ENCODE peak calls at places on chromosomes 16 and 17, in five cellular contexts. F, K, M, H and N are unnamed samples. For H3K79me2, H3K27me3 and H3K4me1, the result is how much of the 10 kb centered on the place peaks cover.

GRCh38 chr17:75142236-75142971 is 10.9 kb upstream of the NT5C start:
- DNase-seq in F (no peak), K (no peak), M (no peak), H (no peak), N (no peak)

GRCh38 chr16:68402748-68403040 is 45.6 kb downstream of the SMPD3 start:
- DNase-seq in F (no peak), K (no peak), M (no peak), H (no peak), N (no peak)

GRCh38 chr17:48970865-48971687 is 2.7 kb upstream of the GIP start:
- DNase-seq in F (no peak), K (no peak), M (peak), H (no peak), N (no peak)

GRCh38 chr16:15650698-15651161 is 685 bp downstream of the NDE1 start:
- DNase-seq in F (peak), K (peak), M (peak), H (peak), N (no peak)

GRCh38 chr16:1781758-1782407 is 488 bp downstream of the SPSB3 start:
- DNase-seq in F (peak), K (peak), M (peak), H (peak), N (peak)

GRCh38 chr16:21197621-21198020 is 13.8 kb downstream of the ZP2 start:
- DNase-seq in F (no peak), K (no peak), M (no peak), H (no peak), N (no peak)

GRCh38 chr17:16379654-16380053 is 1.2 kb upstream of the UBB start:
- DNase-seq in F (no peak), K (no peak), M (no peak), H (no peak), N (no peak)

GRCh38 chr17:50692448-50693040 is 15.2 kb downstream of the ANKRD40 start:
- DNase-seq in F (no peak), K (no peak), M (no peak), H (no peak), N (no peak)

GRCh38 chr17:48011405-48012150 is 26.0 kb downstream of the COPZ2 start:
- DNase-seq in F (peak), K (peak), M (peak), H (peak), N (no peak)

GRCh38 chr16:4891886-4892216 is 44.6 kb downstream of the UBN1 start:
- DNase-seq in F (no peak), K (no peak), M (no peak), H (no peak), N (no peak)

GRCh38 chr17:74330446-74330845 is 4.4 kb downstream of the KIF19 start:
- DNase-seq in F (no peak), K (no peak), M (no peak), H (no peak), N (no peak)

GRCh38 chr17:38561416-38562214 is 44.1 kb downstream of the SRCIN1 start:
- DNase-seq in F (no peak), K (no peak), M (peak), H (no peak), N (no peak)

GRCh38 chr17:50185724-50186545 is 15.5 kb downstream of the COL1A1 start:
- DNase-seq in F (no peak), K (no peak), M (no peak), H (no peak), N (no peak)

GRCh38 chr17:2233441-2233947 is 70.1 kb downstream of the SMG6 start:
- DNase-seq in F (no peak), K (peak), M (no peak), H (no peak), N (no peak)

DNA sequence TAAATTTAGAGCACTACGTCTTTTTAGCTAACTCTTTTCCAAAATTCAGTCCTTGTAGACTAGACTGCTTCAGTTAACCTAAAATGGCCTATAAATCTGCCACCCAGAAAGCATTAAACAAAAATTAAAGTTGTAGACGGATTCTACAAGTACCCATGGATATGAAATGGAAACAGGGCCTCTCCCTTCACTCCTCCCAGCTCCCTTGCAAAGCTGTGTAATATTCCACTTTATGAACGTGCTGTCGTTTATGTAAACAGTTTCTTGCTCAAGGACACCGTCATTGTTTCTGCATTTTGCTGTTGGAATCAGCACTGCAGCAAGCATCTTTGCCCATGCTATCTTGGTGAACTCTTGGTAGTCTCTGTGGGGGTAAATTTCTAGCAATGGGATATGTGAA is 5.1 kb downstream of the MED9 start:
- DNase-seq in F (no peak), K (no peak), M (no peak), H (no peak), N (no peak)
- H3K79me2 ChIP-seq in F (half or more), K (half or more), M (half or more), H (half or more), N (half or more)

GRCh38 chr16:17557480-17557879 is 86.7 kb upstream of the XYLT1 start:
- DNase-seq in F (no peak), K (no peak), M (no peak), H (no peak), N (no peak)
- H3K27me3 ChIP-seq in F (under half), K (under half), M (under half), H (under half), N (under half)

GRCh38 chr17:45300060-45300751 is 16.6 kb downstream of the MAP3K14 start:
- DNase-seq in F (no peak), K (no peak), M (no peak), H (no peak), N (no peak)
- H3K4me1 ChIP-seq in F (under half), K (under half), M (under half), H (under half), N (under half)

GRCh38 chr17:7687072-7687907 is at the start of gene TP53:
- DNase-seq in F (peak), K (peak), M (peak), H (peak), N (peak)
- H3K79me2 ChIP-seq in F (half or more), K (under half), M (half or more), H (half or more), N (half or more)

GRCh38 chr16:49284962-49285361 is 3.3 kb upstream of the CBLN1 start:
- DNase-seq in F (no peak), K (no peak), M (no peak), H (no peak), N (no peak)
- H3K27me3 ChIP-seq in F (under half), K (under half), M (half or more), H (under half), N (under half)

GRCh38 chr16:83609178-83609577 is 198.6 kb upstream of the HSBP1 start:
- DNase-seq in F (no peak), K (no peak), M (no peak), H (no peak), N (no peak)
- H3K4me1 ChIP-seq in F (under half), K (under half), M (under half), H (under half), N (under half)

GRCh38 chr17:79007504-79008381 is 1.8 kb downstream of the CANT1 start:
- DNase-seq in F (no peak), K (no peak), M (no peak), H (no peak), N (no peak)
- H3K79me2 ChIP-seq in F (half or more), K (half or more), M (under half), H (half or more), N (half or more)

GRCh38 chr17:44315760-44316731 is 7.6 kb downstream of the RUNDC3A start:
- DNase-seq in F (no peak), K (no peak), M (peak), H (peak), N (no peak)
- H3K27me3 ChIP-seq in F (under half), K (under half), M (half or more), H (under half), N (under half)

GRCh38 chr16:23156110-23156509 is 6.9 kb upstream of the USP31 start:
- DNase-seq in F (no peak), K (no peak), M (no peak), H (no peak), N (no peak)
- H3K4me1 ChIP-seq in F (under half), K (under half), M (under half), H (under half), N (under half)